ENCODE peak calls at places on chromosomes 16 and 17, in ten cellular contexts. X, I, C, S, Y, F, A, V, O and N are unnamed samples.

GRCh38 chr16:69100046-69100765 is 5.2 kb upstream of the HAS3 start:
- DNase-seq in X (no peak), I (no peak), C (no peak), S (no peak), Y (no peak), F (no peak), A (no peak), V (no peak), O (no peak), N (no peak)

GRCh38 chr17:47297661-47298400 is 25.9 kb upstream of the EFCAB13 start:
- DNase-seq in X (no peak), I (no peak), C (no peak), S (no peak), Y (no peak), F (no peak), A (no peak), V (no peak), O (no peak), N (no peak)

GRCh38 chr17:83203472-83204221 is 124.2 kb downstream of the METRNL start:
- DNase-seq in X (peak), I (no peak), C (peak), S (peak), Y (peak), F (no peak), A (peak), V (peak), O (peak), N (no peak)

GRCh38 chr17:71765437-71765836 is 355.4 kb upstream of the SOX9 start:
- DNase-seq in X (no peak), I (no peak), C (no peak), S (no peak), Y (no peak), F (peak), A (no peak), V (no peak), O (no peak), N (no peak)

GRCh38 chr16:56549744-56550385 is 15.0 kb upstream of the MT4 start:
- DNase-seq in X (no peak), I (no peak), C (no peak), S (no peak), Y (no peak), F (peak), A (no peak), V (no peak), O (no peak), N (no peak)

GRCh38 chr16:84941916-84942315 is 69.4 kb downstream of the ZDHHC7 start:
- DNase-seq in X (no peak), I (no peak), C (no peak), S (no peak), Y (no peak), F (peak), A (no peak), V (peak), O (peak), N (no peak)

GRCh38 chr16:87186440-87186839 is 130.8 kb downstream of the C16orf95 start:
- DNase-seq in X (no peak), I (no peak), C (no peak), S (no peak), Y (no peak), F (no peak), A (no peak), V (no peak), O (no peak), N (no peak)

GRCh38 chr17:65627892-65628622 is 66.6 kb upstream of the AXIN2 start:
- DNase-seq in X (peak), I (no peak), C (peak), S (peak), Y (no peak), F (peak), A (no peak), V (no peak), O (no peak), N (no peak)

GRCh38 chr16:85365120-85365519 is 248.0 kb upstream of the GSE1 start:
- DNase-seq in X (no peak), I (no peak), C (no peak), S (no peak), Y (no peak), F (no peak), A (no peak), V (no peak), O (peak), N (no peak)

GRCh38 chr17:63406689-63407330 is 39.3 kb downstream of the CYB561 start:
- DNase-seq in X (no peak), I (peak), C (peak), S (peak), Y (peak), F (peak), A (peak), V (peak), O (no peak), N (peak)

GRCh38 chr17:27206447-27206846 is 87.5 kb upstream of the WSB1 start:
- DNase-seq in X (no peak), I (no peak), C (no peak), S (no peak), Y (no peak), F (no peak), A (no peak), V (no peak), O (no peak), N (peak)

GRCh38 chr17:75130059-75130631 is 1.4 kb downstream of the NT5C start:
- DNase-seq in X (no peak), I (no peak), C (no peak), S (no peak), Y (no peak), F (no peak), A (no peak), V (no peak), O (no peak), N (no peak)
- TF ChIP-seq POLR2A in X (no peak), I (no peak), C (no peak), S (no peak), Y (no peak), F (no peak), A (no peak), V (no peak), O (no peak), N (no peak)

GRCh38 chr16:270381-271255 is 5.1 kb downstream of the RGS11 start:
- DNase-seq in X (no peak), I (no peak), C (no peak), S (no peak), Y (no peak), F (no peak), A (no peak), V (no peak), O (no peak), N (no peak)

GRCh38 chr16:269061-269796 is 6.5 kb downstream of the RGS11 start:
- DNase-seq in X (no peak), I (no peak), C (no peak), S (no peak), Y (no peak), F (no peak), A (no peak), V (no peak), O (no peak), N (no peak)

GRCh38 chr16:266258-267164 is 9.2 kb downstream of the RGS11 start:
- DNase-seq in X (peak), I (no peak), C (no peak), S (no peak), Y (no peak), F (no peak), A (no peak), V (no peak), O (no peak), N (no peak)

GRCh38 chr16:265711-266110 is 10.0 kb downstream of the RGS11 start:
- DNase-seq in X (no peak), I (no peak), C (no peak), S (no peak), Y (no peak), F (no peak), A (no peak), V (no peak), O (no peak), N (no peak)

DNA sequence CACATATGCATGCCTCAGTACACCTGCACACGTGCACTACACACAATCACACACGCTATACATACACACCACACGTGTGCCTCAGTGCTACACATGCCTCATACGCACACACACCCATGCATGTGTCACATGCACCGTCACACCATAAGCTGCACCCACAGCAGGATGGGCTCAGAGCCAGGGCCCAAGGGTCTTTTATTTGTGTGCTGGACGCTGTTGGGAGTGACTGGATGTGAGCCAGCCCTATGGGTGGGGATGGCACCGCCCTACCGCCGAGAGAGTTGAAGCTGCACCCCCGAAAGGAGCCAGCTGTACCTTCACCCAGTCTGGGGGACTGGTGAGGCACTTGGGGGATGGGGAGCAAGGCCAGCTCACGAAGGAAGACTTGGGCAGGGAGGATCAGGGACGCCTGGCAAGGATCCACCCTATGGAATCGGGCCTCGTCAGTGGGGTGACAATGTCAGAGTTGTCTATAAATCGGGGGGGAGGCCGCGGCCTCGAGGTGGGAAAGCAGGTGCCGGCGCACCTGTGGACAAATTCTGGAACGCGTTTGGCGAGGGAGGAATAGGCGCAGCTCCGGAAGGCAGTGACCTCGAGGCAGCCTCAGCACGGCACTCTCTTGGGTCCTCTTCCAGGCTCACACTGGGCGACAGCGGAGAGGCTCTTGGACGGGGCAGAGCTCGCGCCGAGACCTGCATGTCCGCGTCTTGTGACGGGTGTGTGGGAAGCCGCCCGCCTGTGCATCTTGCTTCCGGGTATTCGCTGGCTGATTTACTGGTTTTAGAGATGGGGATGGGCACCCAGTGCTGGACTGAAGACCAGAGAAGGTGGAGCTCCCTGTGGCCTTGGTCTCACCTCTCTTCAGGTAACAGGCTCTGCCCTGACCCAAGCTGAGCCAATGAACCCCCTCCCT is 7.3 kb downstream of the RGS11 start:
- DNase-seq in X (no peak), I (no peak), C (peak), S (no peak), Y (no peak), F (no peak), A (no peak), V (no peak), O (no peak), N (no peak)
- TF ChIP-seq POLR2A in X (no peak), I (no peak), C (no peak), S (no peak), Y (no peak), F (no peak), A (no peak), V (no peak), O (no peak), N (no peak)

GRCh38 chr17:55448681-55449080 is 27.0 kb upstream of the MMD start:
- DNase-seq in X (no peak), I (no peak), C (peak), S (no peak), Y (no peak), F (peak), A (no peak), V (no peak), O (no peak), N (peak)

GRCh38 chr17:55451203-55451641 is 29.6 kb upstream of the MMD start:
- DNase-seq in X (no peak), I (no peak), C (no peak), S (no peak), Y (no peak), F (peak), A (no peak), V (no peak), O (no peak), N (peak)

GRCh38 chr17:55446581-55447205 is 25.1 kb upstream of the MMD start:
- DNase-seq in X (no peak), I (no peak), C (no peak), S (no peak), Y (no peak), F (no peak), A (no peak), V (no peak), O (no peak), N (no peak)

GRCh38 chr17:55451758-55452468 is 30.3 kb upstream of the MMD start:
- DNase-seq in X (no peak), I (no peak), C (no peak), S (no peak), Y (no peak), F (peak), A (no peak), V (no peak), O (no peak), N (no peak)

DNA sequence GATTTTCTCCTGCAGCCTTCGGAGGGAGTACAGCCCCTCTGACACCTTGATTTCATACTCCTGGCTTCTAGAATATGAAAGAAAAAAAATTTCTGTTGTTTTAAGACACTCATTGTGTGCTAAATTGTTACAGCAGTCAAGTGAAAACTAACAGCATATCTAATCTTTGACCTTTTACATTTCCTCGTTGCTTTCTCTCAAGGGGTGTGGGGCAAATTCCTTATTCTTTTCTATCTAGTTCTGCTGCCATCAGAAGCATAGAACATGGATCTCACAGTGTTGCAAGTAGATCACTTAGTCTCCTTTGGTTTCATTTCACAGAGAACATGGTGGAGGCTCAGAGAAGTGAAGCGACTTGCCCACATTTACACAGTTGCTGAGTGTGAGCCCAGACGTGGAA is 28.6 kb upstream of the MMD start:
- DNase-seq in X (no peak), I (no peak), C (no peak), S (no peak), Y (no peak), F (no peak), A (no peak), V (no peak), O (no peak), N (no peak)
- TF ChIP-seq POLR2A in X (no peak), I (no peak), C (no peak), S (no peak), Y (no peak), F (no peak), A (no peak), V (no peak), O (no peak), N (no peak)

GRCh38 chr17:49130891-49131290 is 1.7 kb upstream of the B4GALNT2 start:
- DNase-seq in X (no peak), I (no peak), C (no peak), S (no peak), Y (no peak), F (peak), A (no peak), V (no peak), O (no peak), N (no peak)

GRCh38 chr17:49132317-49132698 is 261 bp upstream of the B4GALNT2 start:
- DNase-seq in X (no peak), I (no peak), C (no peak), S (no peak), Y (no peak), F (no peak), A (no peak), V (no peak), O (no peak), N (no peak)

GRCh38 chr17:49136335-49136734 is 3.8 kb downstream of the B4GALNT2 start:
- DNase-seq in X (no peak), I (no peak), C (no peak), S (no peak), Y (no peak), F (no peak), A (no peak), V (no peak), O (no peak), N (no peak)

DNA sequence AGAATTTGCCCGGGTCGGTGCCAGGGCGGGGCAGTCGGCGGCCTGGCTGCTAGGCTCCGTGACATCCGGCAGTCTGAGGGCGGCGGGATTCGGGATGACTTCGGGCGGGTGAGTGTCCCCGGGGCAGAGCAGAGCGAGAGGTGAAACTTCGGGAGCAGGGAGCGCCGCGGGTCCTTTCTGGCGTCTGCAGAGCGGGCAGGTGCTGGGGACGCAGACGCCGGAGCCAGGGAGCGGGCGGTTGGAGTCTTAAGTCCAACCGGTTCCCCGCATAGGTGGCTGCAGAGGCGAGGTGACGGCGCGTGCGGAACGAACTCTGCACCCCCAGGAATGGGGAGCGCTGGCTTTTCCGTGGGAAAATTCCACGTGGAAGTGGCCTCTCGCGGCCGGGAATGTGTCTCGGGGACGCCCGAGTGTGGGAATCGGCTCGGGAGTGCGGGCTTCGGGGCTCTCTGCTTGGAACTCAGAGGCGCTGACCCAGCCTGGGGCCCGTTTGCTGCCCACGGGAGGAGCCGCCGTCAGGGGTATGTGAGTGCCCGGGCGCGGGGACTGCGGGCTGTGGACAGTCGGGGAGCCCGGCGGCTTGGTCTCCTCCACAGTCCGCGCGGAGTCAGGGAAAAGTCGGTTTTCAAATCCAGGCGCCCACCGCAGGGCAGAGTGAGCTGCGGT is at the start of gene B4GALNT2:
- DNase-seq in X (no peak), I (no peak), C (no peak), S (no peak), Y (peak), F (no peak), A (no peak), V (no peak), O (peak), N (no peak)
- TF ChIP-seq POLR2A in X (no peak), I (no peak), C (no peak), S (no peak), Y (no peak), F (no peak), A (no peak), V (no peak), O (no peak), N (no peak)